ENCODE peak calls at places on chromosomes 3 and 15, in ten cellular contexts. One of them, this sample, is unnamed.

GRCh38 chr3:117660941-117661635 is 951.5 kb downstream of the TUSC7 start:
- DNase-seq in fibroblast of the aortic adventitia: peak
- DNase-seq in AG09309: no peak
- DNase-seq in HFF-Myc: no peak
- DNase-seq in AG04450: peak
- DNase-seq in IMR-90: peak
- DNase-seq in cardiac fibroblast: peak
- DNase-seq in choroid plexus epithelial cell: peak
- DNase-seq in A549: no peak
- DNase-seq in psoas muscle: no peak
- DNase-seq in this sample: no peak

GRCh38 chr15:31802761-31803160 is 227.6 kb upstream of the CHRNA7 start:
- DNase-seq in fibroblast of the aortic adventitia: no peak
- DNase-seq in AG09309: no peak
- DNase-seq in HFF-Myc: no peak
- DNase-seq in AG04450: no peak
- DNase-seq in IMR-90: no peak
- DNase-seq in cardiac fibroblast: no peak
- DNase-seq in choroid plexus epithelial cell: no peak
- DNase-seq in A549: no peak
- DNase-seq in psoas muscle: no peak
- DNase-seq in this sample: no peak

GRCh38 chr15:29392358-29392757 is 122.7 kb upstream of the NSMCE3 start:
- DNase-seq in fibroblast of the aortic adventitia: no peak
- DNase-seq in AG09309: no peak
- DNase-seq in HFF-Myc: no peak
- DNase-seq in AG04450: no peak
- DNase-seq in IMR-90: no peak
- DNase-seq in cardiac fibroblast: no peak
- DNase-seq in choroid plexus epithelial cell: no peak
- DNase-seq in A549: no peak
- DNase-seq in psoas muscle: no peak
- DNase-seq in this sample: no peak

GRCh38 chr3:165852150-165852549 is 14.9 kb upstream of the BCHE start:
- DNase-seq in fibroblast of the aortic adventitia: peak
- DNase-seq in AG09309: no peak
- DNase-seq in HFF-Myc: no peak
- DNase-seq in AG04450: no peak
- DNase-seq in IMR-90: no peak
- DNase-seq in cardiac fibroblast: no peak
- DNase-seq in choroid plexus epithelial cell: peak
- DNase-seq in A549: no peak
- DNase-seq in psoas muscle: no peak
- DNase-seq in this sample: no peak

GRCh38 chr15:85607141-85607806 is 187.5 kb downstream of the KLHL25 start:
- DNase-seq in fibroblast of the aortic adventitia: no peak
- DNase-seq in AG09309: no peak
- DNase-seq in HFF-Myc: no peak
- DNase-seq in AG04450: no peak
- DNase-seq in IMR-90: peak
- DNase-seq in cardiac fibroblast: no peak
- DNase-seq in choroid plexus epithelial cell: peak
- DNase-seq in A549: peak
- DNase-seq in psoas muscle: no peak
- DNase-seq in this sample: peak

GRCh38 chr3:145815707-145816413 is 345.1 kb downstream of the PLOD2 start:
- DNase-seq in fibroblast of the aortic adventitia: no peak
- DNase-seq in AG09309: no peak
- DNase-seq in HFF-Myc: no peak
- DNase-seq in AG04450: no peak
- DNase-seq in IMR-90: no peak
- DNase-seq in cardiac fibroblast: no peak
- DNase-seq in choroid plexus epithelial cell: peak
- DNase-seq in A549: no peak
- DNase-seq in psoas muscle: no peak
- DNase-seq in this sample: no peak

GRCh38 chr3:120113128-120114116 is 19.2 kb upstream of the GSK3B start:
- DNase-seq in fibroblast of the aortic adventitia: peak
- DNase-seq in AG09309: no peak
- DNase-seq in HFF-Myc: no peak
- DNase-seq in AG04450: peak
- DNase-seq in IMR-90: peak
- DNase-seq in cardiac fibroblast: peak
- DNase-seq in choroid plexus epithelial cell: peak
- DNase-seq in A549: peak
- DNase-seq in psoas muscle: no peak
- DNase-seq in this sample: peak

GRCh38 chr3:28349397-28350000 is 875 bp upstream of the AZI2 start:
- DNase-seq in fibroblast of the aortic adventitia: peak
- DNase-seq in AG09309: no peak
- DNase-seq in HFF-Myc: no peak
- DNase-seq in AG04450: no peak
- DNase-seq in IMR-90: peak
- DNase-seq in cardiac fibroblast: no peak
- DNase-seq in choroid plexus epithelial cell: peak
- DNase-seq in A549: no peak
- DNase-seq in psoas muscle: peak
- DNase-seq in this sample: no peak

GRCh38 chr15:60003243-60004018 is 680 bp upstream of the FOXB1 start:
- DNase-seq in fibroblast of the aortic adventitia: no peak
- DNase-seq in AG09309: no peak
- DNase-seq in HFF-Myc: no peak
- DNase-seq in AG04450: no peak
- DNase-seq in IMR-90: no peak
- DNase-seq in cardiac fibroblast: no peak
- DNase-seq in choroid plexus epithelial cell: no peak
- DNase-seq in A549: no peak
- DNase-seq in psoas muscle: no peak
- DNase-seq in this sample: no peak

GRCh38 chr3:41629072-41629471 is 332.8 kb downstream of the ULK4 start:
- DNase-seq in fibroblast of the aortic adventitia: no peak
- DNase-seq in AG09309: no peak
- DNase-seq in HFF-Myc: no peak
- DNase-seq in AG04450: no peak
- DNase-seq in IMR-90: no peak
- DNase-seq in cardiac fibroblast: no peak
- DNase-seq in choroid plexus epithelial cell: no peak
- DNase-seq in A549: no peak
- DNase-seq in psoas muscle: no peak
- DNase-seq in this sample: no peak

GRCh38 chr3:38227989-38228388 is 37.6 kb upstream of the SLC22A13 start:
- DNase-seq in fibroblast of the aortic adventitia: peak
- DNase-seq in AG09309: no peak
- DNase-seq in HFF-Myc: peak
- DNase-seq in AG04450: no peak
- DNase-seq in IMR-90: peak
- DNase-seq in cardiac fibroblast: peak
- DNase-seq in choroid plexus epithelial cell: peak
- DNase-seq in A549: peak
- DNase-seq in psoas muscle: no peak
- DNase-seq in this sample: peak

GRCh38 chr3:57079221-57079831 is 18.9 kb downstream of the SPATA12 start:
- DNase-seq in fibroblast of the aortic adventitia: peak
- DNase-seq in AG09309: no peak
- DNase-seq in HFF-Myc: no peak
- DNase-seq in AG04450: no peak
- DNase-seq in IMR-90: no peak
- DNase-seq in cardiac fibroblast: peak
- DNase-seq in choroid plexus epithelial cell: peak
- DNase-seq in A549: peak
- DNase-seq in psoas muscle: peak
- DNase-seq in this sample: no peak

GRCh38 chr3:178699810-178700209 is 163.6 kb downstream of the KCNMB2 start:
- DNase-seq in fibroblast of the aortic adventitia: no peak
- DNase-seq in AG09309: no peak
- DNase-seq in HFF-Myc: no peak
- DNase-seq in AG04450: no peak
- DNase-seq in IMR-90: no peak
- DNase-seq in cardiac fibroblast: peak
- DNase-seq in choroid plexus epithelial cell: peak
- DNase-seq in A549: no peak
- DNase-seq in psoas muscle: no peak
- DNase-seq in this sample: no peak

GRCh38 chr3:73084170-73084569 is 22.7 kb downstream of the EBLN2 start:
- DNase-seq in fibroblast of the aortic adventitia: no peak
- DNase-seq in AG09309: no peak
- DNase-seq in HFF-Myc: no peak
- DNase-seq in AG04450: no peak
- DNase-seq in IMR-90: no peak
- DNase-seq in cardiac fibroblast: no peak
- DNase-seq in choroid plexus epithelial cell: no peak
- DNase-seq in A549: no peak
- DNase-seq in psoas muscle: no peak
- DNase-seq in this sample: no peak
- TF ChIP-seq CTCF in fibroblast of the aortic adventitia: no peak
- TF ChIP-seq CTCF in AG09309: no peak
- TF ChIP-seq CTCF in HFF-Myc: no peak
- TF ChIP-seq CTCF in AG04450: no peak
- TF ChIP-seq CTCF in IMR-90: no peak
- TF ChIP-seq CTCF in cardiac fibroblast: no peak
- TF ChIP-seq CTCF in choroid plexus epithelial cell: no peak
- TF ChIP-seq CTCF in A549: no peak
- TF ChIP-seq CTCF in psoas muscle: no peak
- TF ChIP-seq CTCF in this sample: no peak

DNA sequence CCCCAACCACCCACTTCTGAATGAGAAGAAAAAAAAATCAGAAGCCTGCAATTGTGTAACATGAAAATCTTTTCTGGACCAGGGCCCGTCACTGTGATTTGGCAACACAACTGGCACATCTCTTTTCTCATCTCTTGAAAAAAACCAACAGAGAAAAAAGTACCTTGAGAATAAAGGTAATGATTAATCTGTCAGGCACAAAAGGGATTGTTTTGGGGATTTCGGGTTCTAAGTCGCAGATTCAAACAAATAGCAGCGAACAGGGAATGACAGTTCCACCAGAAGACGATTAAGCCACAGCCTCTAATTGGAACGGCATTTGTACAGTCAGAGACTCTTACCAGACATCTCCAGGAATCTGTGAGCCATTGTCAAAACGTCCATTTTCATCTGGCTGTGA is at the start of gene AQP9:
- DNase-seq in fibroblast of the aortic adventitia: no peak
- DNase-seq in AG09309: no peak
- DNase-seq in HFF-Myc: no peak
- DNase-seq in AG04450: no peak
- DNase-seq in IMR-90: no peak
- DNase-seq in cardiac fibroblast: no peak
- DNase-seq in choroid plexus epithelial cell: no peak
- DNase-seq in A549: no peak
- DNase-seq in psoas muscle: no peak
- DNase-seq in this sample: no peak
- H3K4me3 ChIP-seq in fibroblast of the aortic adventitia: no peak
- H3K4me3 ChIP-seq in AG09309: no peak
- H3K4me3 ChIP-seq in HFF-Myc: no peak
- H3K4me3 ChIP-seq in AG04450: no peak
- H3K4me3 ChIP-seq in IMR-90: no peak
- H3K4me3 ChIP-seq in cardiac fibroblast: no peak
- H3K4me3 ChIP-seq in choroid plexus epithelial cell: no peak
- H3K4me3 ChIP-seq in A549: no peak
- H3K4me3 ChIP-seq in psoas muscle: no peak
- H3K4me3 ChIP-seq in this sample: no peak

GRCh38 chr3:123412811-123413588 is 35.9 kb downstream of the ADCY5 start:
- DNase-seq in fibroblast of the aortic adventitia: no peak
- DNase-seq in AG09309: no peak
- DNase-seq in HFF-Myc: no peak
- DNase-seq in AG04450: no peak
- DNase-seq in IMR-90: no peak
- DNase-seq in cardiac fibroblast: peak
- DNase-seq in choroid plexus epithelial cell: no peak
- DNase-seq in A549: no peak
- DNase-seq in psoas muscle: no peak
- DNase-seq in this sample: no peak

GRCh38 chr3:123410149-123410515 is 38.8 kb downstream of the ADCY5 start:
- DNase-seq in fibroblast of the aortic adventitia: no peak
- DNase-seq in AG09309: no peak
- DNase-seq in HFF-Myc: no peak
- DNase-seq in AG04450: no peak
- DNase-seq in IMR-90: no peak
- DNase-seq in cardiac fibroblast: no peak
- DNase-seq in choroid plexus epithelial cell: no peak
- DNase-seq in A549: no peak
- DNase-seq in psoas muscle: no peak
- DNase-seq in this sample: no peak

GRCh38 chr3:123409443-123410148 is 39.3 kb downstream of the ADCY5 start:
- DNase-seq in fibroblast of the aortic adventitia: no peak
- DNase-seq in AG09309: no peak
- DNase-seq in HFF-Myc: no peak
- DNase-seq in AG04450: no peak
- DNase-seq in IMR-90: no peak
- DNase-seq in cardiac fibroblast: no peak
- DNase-seq in choroid plexus epithelial cell: no peak
- DNase-seq in A549: peak
- DNase-seq in psoas muscle: no peak
- DNase-seq in this sample: no peak

GRCh38 chr3:123411340-123412040 is 37.4 kb downstream of the ADCY5 start:
- DNase-seq in fibroblast of the aortic adventitia: no peak
- DNase-seq in AG09309: no peak
- DNase-seq in HFF-Myc: no peak
- DNase-seq in AG04450: no peak
- DNase-seq in IMR-90: no peak
- DNase-seq in cardiac fibroblast: no peak
- DNase-seq in choroid plexus epithelial cell: no peak
- DNase-seq in A549: no peak
- DNase-seq in psoas muscle: no peak
- DNase-seq in this sample: no peak

GRCh38 chr3:123412076-123412475 is 36.8 kb downstream of the ADCY5 start:
- DNase-seq in fibroblast of the aortic adventitia: no peak
- DNase-seq in AG09309: no peak
- DNase-seq in HFF-Myc: no peak
- DNase-seq in AG04450: no peak
- DNase-seq in IMR-90: no peak
- DNase-seq in cardiac fibroblast: no peak
- DNase-seq in choroid plexus epithelial cell: no peak
- DNase-seq in A549: no peak
- DNase-seq in psoas muscle: no peak
- DNase-seq in this sample: no peak
- TF ChIP-seq CTCF in fibroblast of the aortic adventitia: no peak
- TF ChIP-seq CTCF in AG09309: no peak
- TF ChIP-seq CTCF in HFF-Myc: peak
- TF ChIP-seq CTCF in AG04450: no peak
- TF ChIP-seq CTCF in IMR-90: no peak
- TF ChIP-seq CTCF in cardiac fibroblast: no peak
- TF ChIP-seq CTCF in choroid plexus epithelial cell: no peak
- TF ChIP-seq CTCF in A549: no peak
- TF ChIP-seq CTCF in psoas muscle: no peak
- TF ChIP-seq CTCF in this sample: no peak

DNA sequence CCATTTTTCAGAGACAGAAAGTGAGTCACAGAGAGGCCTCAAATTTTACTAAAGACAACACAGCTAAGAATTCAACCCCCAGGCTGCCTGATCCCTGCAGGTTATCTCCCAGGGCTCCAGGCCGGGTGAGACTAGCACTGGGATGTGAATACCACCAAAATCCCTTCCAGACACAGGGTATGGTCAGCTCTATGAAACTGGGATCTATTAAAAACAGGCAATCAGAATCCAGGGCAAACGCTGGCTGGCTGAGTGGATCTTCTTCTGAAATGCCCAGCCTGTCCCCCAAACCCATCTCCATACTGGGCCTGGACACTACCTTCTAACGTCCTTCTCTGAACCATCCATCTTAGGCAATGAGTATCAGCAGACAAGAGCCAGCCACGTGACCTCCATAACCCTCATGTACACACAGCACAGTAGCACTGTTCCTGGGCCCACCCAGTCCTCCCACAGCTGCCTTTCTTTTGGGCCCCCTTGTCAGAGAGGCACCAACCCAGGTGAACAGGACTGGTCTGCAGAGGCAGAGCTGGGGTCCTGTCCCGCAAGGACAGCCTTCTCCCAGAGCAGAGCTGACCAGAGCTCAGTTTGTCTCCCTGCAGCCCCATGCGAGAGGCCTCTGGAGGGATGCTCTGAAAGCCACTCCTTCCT is 1.9 kb downstream of the RAB6B start:
- DNase-seq in fibroblast of the aortic adventitia: no peak
- DNase-seq in AG09309: no peak
- DNase-seq in HFF-Myc: no peak
- DNase-seq in AG04450: no peak
- DNase-seq in IMR-90: no peak
- DNase-seq in cardiac fibroblast: no peak
- DNase-seq in choroid plexus epithelial cell: no peak
- DNase-seq in A549: no peak
- DNase-seq in psoas muscle: no peak
- DNase-seq in this sample: no peak
- H3K4me3 ChIP-seq in fibroblast of the aortic adventitia: no peak
- H3K4me3 ChIP-seq in AG09309: no peak
- H3K4me3 ChIP-seq in HFF-Myc: no peak
- H3K4me3 ChIP-seq in AG04450: no peak
- H3K4me3 ChIP-seq in IMR-90: no peak
- H3K4me3 ChIP-seq in cardiac fibroblast: no peak
- H3K4me3 ChIP-seq in choroid plexus epithelial cell: no peak
- H3K4me3 ChIP-seq in A549: no peak
- H3K4me3 ChIP-seq in psoas muscle: peak
- H3K4me3 ChIP-seq in this sample: no peak

This sample was measured in fibroblast of pulmonary artery.